ENCODE peak calls at places on chromosomes 6 and 20, in four cellular contexts. One of them, this sample, is unnamed.
A peak's percentile ranks its signal among the peaks of the same experiment; 100 is the strongest.

GRCh38 chr20:43389231-43389630 is 68.5 kb upstream of the SRSF6 start:
- DNase-seq in H9: no peak
- DNase-seq in H1: no peak
- DNase-seq in IMR-90: no peak
- DNase-seq in this sample: no peak

GRCh38 chr6:13711726-13712484 is at the start of gene RANBP9:
- DNase-seq in H9: peak; percentile 89
- DNase-seq in H1: peak; percentile 71
- DNase-seq in IMR-90: peak; percentile 86
- DNase-seq in this sample: peak; percentile 89

GRCh38 chr20:53157443-53158408 is 185.6 kb downstream of the TSHZ2 start:
- DNase-seq in H9: peak; percentile 83
- DNase-seq in H1: peak; percentile 47
- DNase-seq in IMR-90: peak; percentile 53
- DNase-seq in this sample: peak; percentile 20

GRCh38 chr6:34663371-34663770 is 33.2 kb downstream of the ILRUN start:
- DNase-seq in H9: no peak
- DNase-seq in H1: no peak
- DNase-seq in IMR-90: no peak
- DNase-seq in this sample: no peak

GRCh38 chr6:100084301-100085161 is 90.5 kb upstream of the MCHR2 start:
- DNase-seq in H9: no peak
- DNase-seq in H1: no peak
- DNase-seq in IMR-90: peak; percentile 2
- DNase-seq in this sample: no peak

GRCh38 chr20:52972965-52973819 is 1.0 kb downstream of the TSHZ2 start:
- DNase-seq in H9: peak; percentile 54
- DNase-seq in H1: no peak
- DNase-seq in IMR-90: no peak
- DNase-seq in this sample: no peak

GRCh38 chr20:19407731-19408130 is 195.3 kb downstream of the SLC24A3 start:
- DNase-seq in H9: no peak
- DNase-seq in H1: no peak
- DNase-seq in IMR-90: no peak
- DNase-seq in this sample: no peak

GRCh38 chr6:93792751-93793150 is 373.4 kb upstream of the EPHA7 start:
- DNase-seq in H9: no peak
- DNase-seq in H1: no peak
- DNase-seq in IMR-90: peak; percentile 1
- DNase-seq in this sample: no peak

GRCh38 chr6:99252421-99252820 is 97.1 kb downstream of the FAXC start:
- DNase-seq in H9: no peak
- DNase-seq in H1: no peak
- DNase-seq in IMR-90: no peak
- DNase-seq in this sample: no peak

GRCh38 chr6:75620387-75621304 is 19.0 kb downstream of the SENP6 start:
- DNase-seq in H9: no peak
- DNase-seq in H1: no peak
- DNase-seq in IMR-90: no peak
- DNase-seq in this sample: no peak

GRCh38 chr6:100372326-100372725 is 92.4 kb downstream of the SIM1 start:
- DNase-seq in H9: no peak
- DNase-seq in H1: no peak
- DNase-seq in IMR-90: no peak
- DNase-seq in this sample: no peak

GRCh38 chr6:46378882-46379405 is 112.3 kb downstream of the RCAN2 start:
- DNase-seq in H9: no peak
- DNase-seq in H1: no peak
- DNase-seq in IMR-90: no peak
- DNase-seq in this sample: no peak

GRCh38 chr20:34516874-34517542 is 786 bp downstream of the DYNLRB1 start:
- DNase-seq in H9: no peak
- DNase-seq in H1: no peak
- DNase-seq in IMR-90: no peak
- DNase-seq in this sample: no peak

GRCh38 chr20:64116016-64116415 is 8.7 kb upstream of the NPBWR2 start:
- DNase-seq in H9: no peak
- DNase-seq in H1: no peak
- DNase-seq in IMR-90: no peak
- DNase-seq in this sample: no peak

GRCh38 chr6:7107578-7108195 is at the start of gene RREB1:
- DNase-seq in H9: peak; percentile 70
- DNase-seq in H1: no peak
- DNase-seq in IMR-90: peak; percentile 54
- DNase-seq in this sample: peak; percentile 58

GRCh38 chr6:108785653-108786052 is 62.6 kb upstream of the ARMC2 start:
- DNase-seq in H9: no peak
- DNase-seq in H1: no peak
- DNase-seq in IMR-90: no peak
- DNase-seq in this sample: no peak

GRCh38 chr6:156877126-156877863 is 100.1 kb downstream of the ARID1B start:
- DNase-seq in H9: no peak
- DNase-seq in H1: no peak
- DNase-seq in IMR-90: no peak
- DNase-seq in this sample: no peak

DNA sequence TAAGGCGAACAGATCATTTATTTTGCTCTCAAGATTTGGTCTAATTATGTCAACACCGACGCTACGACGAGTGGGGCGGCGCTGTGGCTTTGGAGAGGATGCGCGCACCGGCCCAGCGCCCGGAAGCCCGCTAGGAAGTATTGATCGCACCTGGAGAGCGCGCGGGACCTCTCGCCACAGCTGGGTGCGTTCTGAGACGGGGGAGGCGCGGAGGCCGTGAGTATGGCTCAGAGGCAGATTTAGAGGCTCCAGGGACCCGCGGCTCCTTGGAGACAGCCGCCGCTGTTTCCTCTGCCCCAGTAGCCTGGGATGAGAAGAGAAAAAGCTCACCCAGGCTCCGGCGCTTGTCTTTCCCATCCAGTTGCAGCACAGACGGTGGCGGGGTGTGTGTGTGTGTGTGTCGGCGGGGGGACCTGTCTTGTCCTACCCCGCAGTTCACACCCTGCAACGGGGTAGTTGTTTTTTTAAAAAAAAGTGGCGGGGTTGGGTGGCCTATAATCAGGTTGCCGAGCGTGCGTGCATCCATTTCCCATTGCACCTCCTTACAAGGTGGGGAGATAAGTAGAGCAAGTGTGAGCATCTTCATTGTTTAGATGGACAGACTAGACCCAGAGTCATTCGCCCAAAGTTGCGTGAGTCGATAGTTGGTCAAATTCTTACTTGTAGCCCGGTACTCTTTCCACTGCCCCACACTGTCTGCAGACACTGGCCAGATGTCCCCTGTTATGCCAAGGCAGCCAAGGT is 11.2 kb downstream of the TFAP2D start:
- DNase-seq in H9: peak; percentile 59
- DNase-seq in H1: no peak
- DNase-seq in IMR-90: no peak
- DNase-seq in this sample: no peak
- H2BK120ac ChIP-seq in H9: no peak overlapping the region
- H2BK120ac ChIP-seq in H1: no peak overlapping the region
- H2BK120ac ChIP-seq in IMR-90: no peak overlapping the region
- H2BK120ac ChIP-seq in this sample: no peak overlapping the region

GRCh38 chr6:42877695-42878094 is 1.7 kb upstream of the RPL7L1 start:
- DNase-seq in H9: no peak
- DNase-seq in H1: no peak
- DNase-seq in IMR-90: no peak
- DNase-seq in this sample: no peak
- H2AFZ ChIP-seq in H9: no peak overlapping the region
- H2AFZ ChIP-seq in H1: no peak overlapping the region
- H2AFZ ChIP-seq in IMR-90: peak overlapping the region; percentile 74
- H2AFZ ChIP-seq in this sample: peak overlapping the region; percentile 96

DNA sequence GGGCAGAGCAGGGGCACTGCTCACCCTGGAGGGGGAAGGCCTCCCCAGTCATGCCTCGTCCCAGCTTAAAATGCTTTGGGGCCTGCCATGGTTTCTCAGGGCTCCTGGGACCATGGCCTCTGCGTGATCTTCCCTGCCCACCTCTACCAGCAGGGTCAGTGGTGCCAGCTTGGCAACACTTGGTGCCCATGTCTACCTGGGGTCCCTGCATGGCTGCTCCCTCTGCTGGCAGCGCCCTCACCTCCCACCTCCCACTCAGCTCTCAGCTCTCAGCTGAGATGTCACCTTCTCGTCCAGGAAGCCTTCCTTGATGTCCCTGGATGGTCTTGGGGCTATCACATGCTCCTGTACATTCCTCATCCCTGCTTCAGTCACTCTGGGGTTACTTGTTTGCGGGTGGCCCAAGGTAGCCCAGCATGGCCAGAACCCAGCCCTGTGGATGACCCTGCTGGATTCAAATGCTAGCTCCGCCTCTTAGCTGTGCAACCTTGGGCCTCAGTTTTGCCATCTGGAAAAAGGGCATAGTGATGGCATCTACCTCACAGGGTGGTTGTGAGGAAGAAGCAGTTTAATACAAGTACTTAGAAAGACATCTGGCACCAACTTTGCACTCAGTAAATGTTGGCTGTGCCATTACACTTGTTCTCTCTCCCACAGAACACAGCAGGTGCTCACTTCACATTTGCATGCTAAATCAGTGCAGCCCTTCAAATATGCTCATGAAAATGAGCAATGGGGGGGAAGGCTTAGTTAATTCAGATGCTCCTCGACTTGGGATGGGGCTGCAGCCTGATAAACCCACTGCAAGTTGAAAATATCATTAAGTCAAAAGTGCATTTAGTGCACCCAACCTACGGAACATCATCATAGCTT is 53.5 kb upstream of the PTPN1 start:
- DNase-seq in H9: no peak
- DNase-seq in H1: no peak
- DNase-seq in IMR-90: no peak
- DNase-seq in this sample: no peak
- H2BK120ac ChIP-seq in H9: no peak overlapping the region
- H2BK120ac ChIP-seq in H1: no peak overlapping the region
- H2BK120ac ChIP-seq in IMR-90: no peak overlapping the region
- H2BK120ac ChIP-seq in this sample: no peak overlapping the region

GRCh38 chr6:25193865-25194679 is 85.1 kb upstream of the CARMIL1 start:
- DNase-seq in H9: no peak
- DNase-seq in H1: no peak
- DNase-seq in IMR-90: no peak
- DNase-seq in this sample: no peak
- H2AFZ ChIP-seq in H9: no peak overlapping the region
- H2AFZ ChIP-seq in H1: no peak overlapping the region
- H2AFZ ChIP-seq in IMR-90: no peak overlapping the region
- H2AFZ ChIP-seq in this sample: no peak overlapping the region

This sample was measured in neuronal stem cell.